ENCODE peak calls at places on chromosomes 5 and 9, in ten cellular contexts. A is left ventricle myocardium inferior, S is sigmoid colon, E is A549, I is WERI-Rb-1, X is heart right ventricle, N is tibial artery, M is upper lobe of left lung, T is fibroblast of lung, Y is kidney. K is an unnamed sample.

GRCh38 chr5:136146201-136146600 is 13.6 kb downstream of the SMAD5 start:
- DNase-seq in A (no peak), T (no peak), S (no peak), E (no peak), I (no peak), Y (no peak), N (no peak), X (no peak), M (no peak), K (no peak)

GRCh38 chr9:79809931-79810330 is 238.2 kb downstream of the TLE4 start:
- DNase-seq in S (no peak), N (no peak), M (no peak), T (peak; percentile 95), A (no peak), X (no peak), Y (no peak), E (no peak), I (no peak), K (no peak)

GRCh38 chr5:43304520-43304919 is 8.7 kb downstream of the HMGCS1 start:
- DNase-seq in T (no peak), X (no peak), A (no peak), E (no peak), S (no peak), M (no peak), N (no peak), I (no peak), Y (no peak), K (no peak)

GRCh38 chr5:72608297-72608696 is 101.1 kb upstream of the ZNF366 start:
- DNase-seq in S (no peak), Y (no peak), M (no peak), X (peak; percentile 44), T (peak; percentile 49), A (peak; percentile 19), E (no peak), N (no peak), I (no peak), K (no peak)

GRCh38 chr5:58871648-58872242 is 288.9 kb downstream of the RAB3C start:
- DNase-seq in I (no peak), A (no peak), M (no peak), X (no peak), Y (no peak), E (peak; percentile 69), T (peak; percentile 12), N (no peak), S (no peak), K (no peak)

GRCh38 chr5:113776832-113777525 is 263.5 kb downstream of the YTHDC2 start:
- DNase-seq in A (no peak), T (peak; percentile 24), I (no peak), N (no peak), E (no peak), Y (no peak), M (no peak), S (no peak), X (no peak), K (no peak)

GRCh38 chr5:68932830-68933434 is 160.9 kb upstream of the SLC30A5 start:
- DNase-seq in N (no peak), T (peak; percentile 9), X (no peak), I (peak; percentile 37), Y (no peak), A (no peak), S (no peak), M (no peak), E (peak; percentile 38), K (peak; percentile 3)

GRCh38 chr5:134018154-134018985 is 13.6 kb upstream of the VDAC1 start:
- DNase-seq in T (peak; percentile 20), X (no peak), S (no peak), Y (no peak), E (peak; percentile 92), N (peak; percentile 23), I (no peak), M (no peak), A (no peak), K (no peak)

DNA sequence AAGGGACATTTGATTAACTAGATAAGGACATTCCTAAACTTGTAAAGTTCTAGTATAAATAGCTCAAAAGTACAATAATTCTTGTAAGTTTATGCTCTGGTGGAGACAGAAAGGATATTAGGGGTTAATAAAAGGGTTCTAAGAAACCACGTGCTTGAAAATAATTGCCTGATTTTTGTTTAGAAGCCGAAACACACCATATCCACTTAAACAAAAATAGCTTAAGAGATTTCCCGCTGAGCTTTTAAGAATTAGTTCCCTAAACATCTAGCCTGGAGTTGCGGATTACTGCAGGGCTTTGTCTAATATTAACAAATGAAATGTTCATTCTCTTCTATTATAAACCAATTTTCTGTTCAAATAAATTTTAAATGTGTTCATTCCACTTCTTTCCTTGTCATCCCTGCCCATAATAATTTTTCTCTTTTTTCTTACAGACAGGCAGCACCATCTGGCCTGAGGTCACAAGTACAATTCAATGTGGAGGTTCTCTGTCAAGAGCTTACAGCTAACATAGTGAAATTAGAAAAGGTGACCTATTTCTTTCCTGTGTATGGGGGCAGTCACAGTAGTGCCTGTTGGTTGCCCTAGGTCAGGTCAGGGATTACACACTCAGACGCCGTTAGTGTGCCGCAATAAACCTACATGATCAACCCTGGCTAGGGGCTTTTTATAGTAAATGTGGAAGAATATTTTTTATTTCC is 65.3 kb downstream of the GRAMD2B start:
- DNase-seq in E (no peak), X (no peak), S (no peak), T (no peak), A (no peak), N (no peak), I (peak; percentile 54), Y (no peak), M (no peak), K (no peak)
- H3K27ac ChIP-seq in E (no peak overlapping the region), X (no peak overlapping the region), S (peak overlapping the region; percentile 47), T (no peak overlapping the region), A (peak overlapping the region; percentile 12), N (peak overlapping the region; percentile 37), I (peak overlapping the region; percentile 94), Y (no peak overlapping the region), M (no peak overlapping the region), K (no peak overlapping the region)

GRCh38 chr9:11158676-11159075 is 545.9 kb upstream of the PTPRD start:
- DNase-seq in T (no peak), M (no peak), X (no peak), E (no peak), Y (no peak), S (no peak), N (no peak), A (no peak), I (no peak), K (no peak)

GRCh38 chr9:11163843-11164242 is 551.0 kb upstream of the PTPRD start:
- DNase-seq in I (no peak), N (no peak), Y (no peak), M (no peak), S (no peak), E (no peak), A (no peak), T (no peak), X (no peak), K (no peak)

GRCh38 chr9:11159318-11159862 is 546.6 kb upstream of the PTPRD start:
- DNase-seq in X (no peak), S (no peak), Y (no peak), M (no peak), E (no peak), I (no peak), N (no peak), T (no peak), A (no peak), K (no peak)

GRCh38 chr9:11158063-11158462 is 545.3 kb upstream of the PTPRD start:
- DNase-seq in S (no peak), T (no peak), Y (peak; percentile 35), A (no peak), E (no peak), I (no peak), X (no peak), N (no peak), M (no peak), K (no peak)
- H3K9me3 ChIP-seq in S (no peaks in the 10 kb centered on the region), T (no peaks in the 10 kb centered on the region), Y (peaks cover 6% of the 10 kb centered on the region), A (peaks cover 28% of the 10 kb centered on the region), E (peaks cover 2% of the 10 kb centered on the region), I (peaks cover 4% of the 10 kb centered on the region), X (no peaks in the 10 kb centered on the region), N (no peaks in the 10 kb centered on the region), M (peaks cover 5% of the 10 kb centered on the region), K (peaks cover 5% of the 10 kb centered on the region)

GRCh38 chr9:135817951-135818717 is 89.2 kb downstream of the CAMSAP1 start:
- DNase-seq in Y (no peak), X (no peak), I (no peak), S (no peak), M (no peak), E (no peak), T (no peak), A (no peak), N (peak; percentile 58), K (no peak)

GRCh38 chr9:135821116-135821515 is 86.2 kb downstream of the CAMSAP1 start:
- DNase-seq in S (no peak), M (no peak), N (peak; percentile 45), X (no peak), T (no peak), Y (no peak), E (no peak), A (no peak), I (no peak), K (no peak)

GRCh38 chr9:135820661-135821060 is 86.7 kb downstream of the CAMSAP1 start:
- DNase-seq in Y (no peak), E (no peak), I (no peak), N (peak; percentile 42), X (no peak), T (no peak), A (no peak), M (no peak), S (no peak), K (no peak)

GRCh38 chr9:135818718-135819475 is 88.4 kb downstream of the CAMSAP1 start:
- DNase-seq in T (no peak), E (no peak), N (peak; percentile 31), Y (no peak), I (no peak), A (no peak), X (no peak), M (no peak), S (peak; percentile 60), K (no peak)

DNA sequence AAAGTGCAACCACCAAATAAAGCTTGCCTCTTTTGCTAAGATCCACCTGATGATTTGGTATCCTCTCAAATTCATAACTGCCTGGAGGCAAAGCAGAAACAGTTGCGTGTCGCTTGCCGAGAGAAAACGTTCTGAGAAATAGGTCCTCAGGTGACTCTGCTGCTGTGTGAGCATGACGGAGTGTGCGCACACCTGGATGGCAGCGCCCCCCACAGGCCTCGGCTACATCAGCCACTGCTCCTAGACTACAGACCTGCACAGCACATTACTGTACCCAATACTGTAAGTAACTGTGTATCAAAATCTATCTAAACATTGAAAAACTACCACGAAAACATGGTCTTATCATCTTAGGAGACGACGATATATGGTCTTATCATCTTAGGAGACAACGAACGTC is 87.4 kb downstream of the CAMSAP1 start:
- DNase-seq in N (peak; percentile 16), E (no peak), X (no peak), I (no peak), Y (no peak), S (no peak), M (no peak), A (no peak), T (no peak), K (no peak)
- TF ChIP-seq CTCF in N (no peak), E (no peak), X (no peak), I (peak; percentile 65), Y (no peak), S (no peak), M (no peak), A (no peak), T (no peak), K (no peak)

GRCh38 chr5:32779754-32780415 is 68.8 kb downstream of the NPR3 start:
- DNase-seq in S (no peak), X (no peak), Y (no peak), E (no peak), A (no peak), M (no peak), T (peak; percentile 63), I (no peak), N (no peak), K (no peak)

GRCh38 chr5:32783658-32784057 is 72.5 kb downstream of the NPR3 start:
- DNase-seq in N (no peak), Y (no peak), T (no peak), E (no peak), I (no peak), A (no peak), M (no peak), X (no peak), S (no peak), K (no peak)

GRCh38 chr5:32778403-32778802 is 67.3 kb downstream of the NPR3 start:
- DNase-seq in I (no peak), Y (no peak), S (no peak), T (no peak), X (no peak), M (no peak), A (no peak), E (no peak), N (no peak), K (no peak)

GRCh38 chr5:32777733-32778132 is 66.6 kb downstream of the NPR3 start:
- DNase-seq in A (no peak), E (no peak), Y (no peak), I (no peak), T (peak; percentile 39), X (no peak), S (no peak), N (no peak), M (no peak), K (no peak)

DNA sequence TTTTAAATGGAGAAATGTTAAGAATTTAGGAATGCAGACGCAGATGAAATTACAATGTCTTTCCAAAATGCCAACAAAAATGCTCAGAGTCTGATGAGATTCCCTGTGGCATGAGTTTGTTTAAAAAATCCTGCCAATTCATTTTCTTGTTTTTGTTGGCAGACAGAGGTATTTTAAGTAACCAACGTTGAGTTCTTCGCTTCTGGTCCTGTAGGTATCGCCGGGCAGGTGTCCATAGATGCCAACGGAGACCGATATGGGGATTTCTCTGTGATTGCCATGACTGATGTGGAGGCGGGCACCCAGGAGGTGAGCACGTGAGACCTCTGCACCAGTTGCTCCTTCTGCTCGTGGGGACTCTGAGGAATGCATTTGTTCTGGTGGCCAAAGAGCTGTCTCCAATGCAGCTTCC is 69.4 kb downstream of the NPR3 start:
- DNase-seq in Y (no peak), N (no peak), A (no peak), S (no peak), E (no peak), X (no peak), M (no peak), I (no peak), T (peak; percentile 77), K (no peak)
- H3K27ac ChIP-seq in Y (no peak overlapping the region), N (peak overlapping the region; percentile 63), A (no peak overlapping the region), S (no peak overlapping the region), E (no peak overlapping the region), X (no peak overlapping the region), M (no peak overlapping the region), I (no peak overlapping the region), T (no peak overlapping the region), K (no peak overlapping the region)